ENCODE peak calls at places on chromosomes 6 and 20, in five cellular contexts. H is smooth muscle cell of the brain vasculature, E is lung microvascular endothelial cell, N is cortex of kidney, G is amygdala. D is an unnamed sample.

GRCh38 chr6:69917834-69918233 is 51.5 kb downstream of the COL19A1 start:
- DNase-seq in H (peak; percentile 73), E (no peak), N (no peak), G (no peak), D (no peak)

GRCh38 chr6:135230702-135231468 is 49.8 kb downstream of the MYB start:
- DNase-seq in H (no peak), E (no peak), N (no peak), G (no peak), D (no peak)

GRCh38 chr6:33740204-33740608 is 6.5 kb downstream of the IP6K3 start:
- DNase-seq in H (no peak), E (peak; percentile 53), N (no peak), G (no peak), D (no peak)

GRCh38 chr6:137536104-137536773 is 42.0 kb upstream of the OLIG3 start:
- DNase-seq in H (no peak), E (no peak), N (no peak), G (no peak), D (no peak)

GRCh38 chr20:22949710-22950109 is 85.4 kb upstream of the SSTR4 start:
- DNase-seq in H (peak; percentile 26), E (no peak), N (no peak), G (no peak), D (no peak)

GRCh38 chr6:70363741-70364493 is 49.4 kb upstream of the FAM135A start:
- DNase-seq in H (no peak), E (no peak), N (no peak), G (no peak), D (no peak)

GRCh38 chr20:37145014-37145413 is 34.1 kb upstream of the RPN2 start:
- DNase-seq in H (no peak), E (no peak), N (no peak), G (no peak), D (no peak)

GRCh38 chr20:31913431-31914157 is 38.3 kb downstream of the PDRG1 start:
- DNase-seq in H (no peak), E (no peak), N (no peak), G (no peak), D (no peak)

GRCh38 chr20:20561172-20561571 is 151.3 kb downstream of the RALGAPA2 start:
- DNase-seq in H (no peak), E (no peak), N (no peak), G (no peak), D (no peak)

GRCh38 chr6:140245641-140246040 is 871.2 kb upstream of the CITED2 start:
- DNase-seq in H (no peak), E (no peak), N (no peak), G (no peak), D (no peak)

GRCh38 chr20:31872406-31872805 is 2.0 kb downstream of the TTLL9 start:
- DNase-seq in H (no peak), E (no peak), N (no peak), G (no peak), D (no peak)

GRCh38 chr6:112773217-112773616 is 426.1 kb downstream of the RFPL4B start:
- DNase-seq in H (no peak), E (no peak), N (no peak), G (no peak), D (no peak)

GRCh38 chr20:24981750-24982149 is 10.8 kb downstream of the APMAP start:
- DNase-seq in H (no peak), E (no peak), N (no peak), G (no peak), D (no peak)

GRCh38 chr20:49659096-49659495 is 54.6 kb downstream of the B4GALT5 start:
- DNase-seq in H (no peak), E (no peak), N (no peak), G (no peak), D (no peak)